ENCODE peak calls at places on chromosome 3, in four cellular contexts. W is H9, X is IMR-90, E is neuronal stem cell. C is an unnamed sample.

GRCh38 chr3:194871143-194871863 is 185.6 kb downstream of the FAM43A start:
- DNase-seq in W (peak), X (peak), E (no peak), C (peak)

GRCh38 chr3:63970596-63971468 is 52.5 kb downstream of the PSMD6 start:
- DNase-seq in W (no peak), X (no peak), E (peak), C (peak)

GRCh38 chr3:7915356-7915755 is 586.3 kb upstream of the LMCD1 start:
- DNase-seq in W (no peak), X (no peak), E (no peak), C (no peak)

GRCh38 chr3:194333212-194333980 is 17.7 kb downstream of the CPN2 start:
- DNase-seq in W (peak), X (peak), E (peak), C (peak)

GRCh38 chr3:197847866-197848401 is 56.9 kb downstream of the LRCH3 start:
- DNase-seq in W (no peak), X (peak), E (no peak), C (peak)

GRCh38 chr3:124387008-124387407 is 343.2 kb upstream of the UMPS start:
- DNase-seq in W (no peak), X (no peak), E (no peak), C (no peak)

GRCh38 chr3:63726656-63727055 is 74.2 kb downstream of the SNTN start:
- DNase-seq in W (no peak), X (peak), E (no peak), C (no peak)

GRCh38 chr3:127084401-127084990 is 101.6 kb downstream of the PLXNA1 start:
- DNase-seq in W (no peak), X (no peak), E (no peak), C (no peak)

GRCh38 chr3:170307998-170308398 is 49.5 kb upstream of the SKIL start:
- DNase-seq in W (no peak), X (peak), E (no peak), C (peak)

GRCh38 chr3:25460751-25461150 is 32.7 kb downstream of the RARB start:
- DNase-seq in W (no peak), X (no peak), E (no peak), C (peak)

GRCh38 chr3:6803652-6804051 is 57.3 kb upstream of the GRM7 start:
- DNase-seq in W (no peak), X (no peak), E (no peak), C (no peak)

GRCh38 chr3:143820466-143821221 is 27.6 kb downstream of the SLC9A9 start:
- DNase-seq in W (no peak), X (no peak), E (no peak), C (no peak)

GRCh38 chr3:190225186-190225692 is 97.0 kb downstream of the CLDN1 start:
- DNase-seq in W (no peak), X (peak), E (peak), C (peak)

GRCh38 chr3:119279844-119280243 is 14.3 kb upstream of the ARHGAP31 start:
- DNase-seq in W (no peak), X (no peak), E (no peak), C (no peak)

GRCh38 chr3:12868039-12869024 is 27.0 kb upstream of the RPL32 start:
- DNase-seq in W (peak), X (peak), E (peak), C (peak)

GRCh38 chr3:73110530-73110929 is 49.1 kb downstream of the EBLN2 start:
- DNase-seq in W (no peak), X (no peak), E (no peak), C (no peak)

GRCh38 chr3:177338697-177339219 is 141.5 kb upstream of the TBL1XR1 start:
- DNase-seq in W (no peak), X (peak), E (no peak), C (peak)

GRCh38 chr3:86797946-86798345 is 193.0 kb downstream of the VGLL3 start:
- DNase-seq in W (no peak), X (no peak), E (no peak), C (no peak)

GRCh38 chr3:180802837-180803236 is 109.6 kb upstream of the FXR1 start:
- DNase-seq in W (no peak), X (peak), E (peak), C (peak)

GRCh38 chr3:114902691-114903101 is 244.4 kb downstream of the ZBTB20 start:
- DNase-seq in W (peak), X (peak), E (peak), C (peak)

GRCh38 chr3:171890398-171890797 is 47.2 kb downstream of the TMEM212 start:
- DNase-seq in W (no peak), X (no peak), E (no peak), C (peak)

GRCh38 chr3:76930712-76931111 is 109.2 kb upstream of the ROBO2 start:
- DNase-seq in W (peak), X (no peak), E (no peak), C (no peak)

GRCh38 chr3:150023239-150023636 is 52.5 kb upstream of the PFN2 start:
- DNase-seq in W (no peak), X (no peak), E (no peak), C (no peak)
- H2BK5ac ChIP-seq in W (no peak), X (no peak), E (no peak), C (no peak)

GRCh38 chr3:46566040-46566631 is at the start of gene LRRC2:
- DNase-seq in W (peak), X (peak), E (no peak), C (peak)
- H2BK5ac ChIP-seq in W (no peak), X (peak), E (no peak), C (no peak)

DNA sequence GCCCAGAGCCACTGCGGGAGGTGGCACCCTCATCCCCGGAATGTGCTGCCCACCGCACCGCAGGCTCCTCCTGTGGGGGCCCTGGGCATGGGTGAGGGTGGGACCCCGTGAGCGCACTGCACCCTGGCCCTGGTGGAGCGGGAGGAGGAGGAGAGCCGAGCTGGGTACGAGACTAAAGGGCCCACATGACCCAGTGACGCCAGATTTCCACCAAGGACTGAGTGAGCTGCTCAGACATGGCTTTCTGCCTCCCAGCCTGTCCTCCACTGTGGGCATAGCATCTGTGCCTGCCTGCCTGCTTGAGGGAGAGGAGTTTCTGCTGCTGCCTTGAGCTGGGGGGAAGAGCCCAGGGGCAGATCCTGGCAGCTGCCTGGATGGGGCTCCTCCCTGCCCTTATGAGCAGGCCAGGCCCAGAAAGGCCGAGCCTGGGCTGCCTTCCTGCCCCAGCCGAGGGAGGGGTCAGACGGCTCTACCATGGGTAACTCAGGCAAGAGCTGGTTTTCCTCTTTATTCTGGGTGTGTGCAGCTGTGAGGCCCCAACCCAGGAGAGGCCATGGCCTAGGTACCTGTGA is 88.4 kb downstream of the VGLL4 start:
- DNase-seq in W (no peak), X (no peak), E (no peak), C (no peak)
- H2BK5ac ChIP-seq in W (no peak), X (peak), E (no peak), C (no peak)

GRCh38 chr3:133572158-133573053 is 1.1 kb upstream of the CDV3 start:
- DNase-seq in W (no peak), X (peak), E (no peak), C (peak)

GRCh38 chr3:133575121-133575520 is 1.6 kb downstream of the CDV3 start:
- DNase-seq in W (no peak), X (no peak), E (no peak), C (no peak)

GRCh38 chr3:133574260-133574881 is 885 bp downstream of the CDV3 start:
- DNase-seq in W (peak), X (peak), E (peak), C (peak)

GRCh38 chr3:133573054-133573628 is 345 bp upstream of the CDV3 start:
- DNase-seq in W (peak), X (peak), E (peak), C (peak)

GRCh38 chr3:133573629-133574194 is at the start of gene CDV3:
- DNase-seq in W (no peak), X (no peak), E (no peak), C (no peak)
- H2BK5ac ChIP-seq in W (no peak), X (peak), E (peak), C (peak)

GRCh38 chr3:58433400-58434169 is at the start of gene PDHB:
- DNase-seq in W (peak), X (peak), E (peak), C (peak)
- H2BK5ac ChIP-seq in W (no peak), X (peak), E (peak), C (peak)

GRCh38 chr3:111684640-111685039 is 89.5 kb upstream of the ZBED2 start:
- DNase-seq in W (no peak), X (no peak), E (no peak), C (no peak)

GRCh38 chr3:111676177-111677021 is 81.3 kb upstream of the ZBED2 start:
- DNase-seq in W (no peak), X (no peak), E (no peak), C (peak)

GRCh38 chr3:111681705-111682426 is 86.7 kb upstream of the ZBED2 start:
- DNase-seq in W (no peak), X (no peak), E (no peak), C (no peak)
- H2BK5ac ChIP-seq in W (no peak), X (no peak), E (no peak), C (no peak)

GRCh38 chr3:19947549-19948071 is 713 bp downstream of the RAB5A start:
- DNase-seq in W (peak), X (peak), E (peak), C (peak)
- H2BK5ac ChIP-seq in W (no peak), X (peak), E (peak), C (peak)

DNA sequence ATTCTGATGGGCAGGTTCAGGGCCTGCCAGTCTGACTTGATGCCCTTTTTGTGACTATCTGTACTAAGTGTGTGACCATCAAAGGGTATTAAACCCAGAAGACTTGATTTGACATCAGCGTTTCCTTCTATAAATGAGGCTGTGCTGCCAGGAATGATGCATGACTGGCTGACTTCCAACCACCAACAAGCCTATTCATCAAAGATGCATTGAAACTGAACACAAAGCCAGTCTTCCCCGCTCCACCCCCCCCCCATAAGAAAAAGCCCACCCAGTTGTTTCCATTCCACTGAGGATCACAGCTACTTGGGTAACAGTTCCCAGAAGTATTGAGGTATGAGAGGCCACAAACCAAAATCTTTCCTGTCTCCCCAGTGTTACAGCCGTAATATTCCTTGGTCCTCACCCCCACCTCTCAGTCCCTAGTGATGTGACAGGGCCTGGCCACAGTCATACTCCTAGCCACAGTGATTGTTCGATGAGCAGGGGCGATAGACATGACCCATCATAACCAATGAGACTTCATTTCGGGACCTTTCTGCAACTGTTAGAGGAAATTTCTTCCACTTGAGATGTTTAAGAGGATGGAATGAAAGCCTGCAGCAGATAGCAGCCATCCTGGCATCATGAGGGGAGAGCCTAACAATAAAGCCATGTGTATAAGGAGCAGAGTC is 22.6 kb downstream of the SH3BP5 start:
- DNase-seq in W (no peak), X (no peak), E (no peak), C (no peak)
- H2BK5ac ChIP-seq in W (no peak), X (no peak), E (no peak), C (no peak)